ENCODE peak calls at places on chromosomes 2 and 18, in four cellular contexts. T is K562, S is GM12878, J is HepG2. Q is an unnamed sample.

GRCh38 chr18:34280653-34281052 is 55.9 kb upstream of the NOL4 start:
- DNase-seq in J (no peak), S (no peak), T (no peak), Q (no peak)

GRCh38 chr2:28809927-28810326 is 707 bp upstream of the SPDYA start:
- DNase-seq in J (no peak), T (no peak), S (no peak), Q (no peak)

GRCh38 chr2:42864641-42865280 is 72.4 kb upstream of the HAAO start:
- DNase-seq in T (no peak), J (no peak), S (no peak), Q (no peak)

GRCh38 chr2:235709124-235709813 is 215.4 kb downstream of the AGAP1 start:
- DNase-seq in J (peak), S (no peak), T (no peak), Q (no peak)

GRCh38 chr2:134127496-134127895 is 126.4 kb upstream of the MGAT5 start:
- DNase-seq in J (no peak), S (no peak), T (no peak), Q (no peak)

GRCh38 chr2:205786976-205787375 is 104.7 kb downstream of the NRP2 start:
- DNase-seq in S (no peak), T (no peak), J (peak), Q (no peak)

GRCh38 chr2:217789003-217789735 is 213.6 kb downstream of the TNS1 start:
- DNase-seq in T (peak), S (no peak), J (peak), Q (peak)

GRCh38 chr2:177211148-177211547 is 1.4 kb upstream of the HNRNPA3 start:
- DNase-seq in J (no peak), S (no peak), T (no peak), Q (no peak)

GRCh38 chr2:25960920-25961319 is 21.4 kb downstream of the KIF3C start:
- DNase-seq in S (no peak), T (no peak), J (no peak), Q (no peak)
- TF ChIP-seq FOXK2 in S (no peak), T (no peak), J (no peak), Q (no peak)

GRCh38 chr2:39547811-39548719 is 111.0 kb upstream of the MAP4K3 start:
- DNase-seq in T (no peak), J (no peak), S (no peak), Q (no peak)

GRCh38 chr2:39545957-39546356 is 108.9 kb upstream of the MAP4K3 start:
- DNase-seq in T (no peak), S (no peak), J (no peak), Q (no peak)

GRCh38 chr2:39546409-39546808 is 109.3 kb upstream of the MAP4K3 start:
- DNase-seq in J (no peak), T (no peak), S (no peak), Q (no peak)

GRCh38 chr2:39548971-39549370 is 111.9 kb upstream of the MAP4K3 start:
- DNase-seq in S (no peak), T (no peak), J (no peak), Q (no peak)

DNA sequence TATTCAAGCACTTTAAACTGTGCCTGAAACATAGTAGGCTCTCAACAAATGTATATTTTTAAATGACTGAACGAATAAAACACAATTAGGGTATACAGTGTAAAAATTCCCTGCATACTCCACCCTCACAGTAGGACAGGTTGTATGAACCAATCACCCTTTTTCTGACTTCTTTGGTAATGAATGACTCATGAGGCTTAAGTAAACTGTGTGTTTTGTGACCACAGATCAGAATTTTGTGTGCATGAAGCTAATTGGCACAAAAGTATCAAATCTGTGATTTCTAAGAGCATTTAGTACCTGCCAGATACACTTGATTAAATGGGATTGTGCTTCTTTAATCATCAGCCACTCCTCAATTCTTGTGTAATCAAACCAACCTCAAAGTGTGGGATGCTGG is 109.9 kb upstream of the MAP4K3 start:
- DNase-seq in J (peak), T (no peak), S (no peak), Q (no peak)
- TF ChIP-seq FOXM1 in J (no peak), T (no peak), S (no peak), Q (no peak)

GRCh38 chr2:118807668-118808428 is 39.6 kb downstream of the EN1 start:
- DNase-seq in J (no peak), S (no peak), T (no peak), Q (no peak)
- TF ChIP-seq SP1 in J (no peak), S (no peak), T (no peak), Q (no peak)

DNA sequence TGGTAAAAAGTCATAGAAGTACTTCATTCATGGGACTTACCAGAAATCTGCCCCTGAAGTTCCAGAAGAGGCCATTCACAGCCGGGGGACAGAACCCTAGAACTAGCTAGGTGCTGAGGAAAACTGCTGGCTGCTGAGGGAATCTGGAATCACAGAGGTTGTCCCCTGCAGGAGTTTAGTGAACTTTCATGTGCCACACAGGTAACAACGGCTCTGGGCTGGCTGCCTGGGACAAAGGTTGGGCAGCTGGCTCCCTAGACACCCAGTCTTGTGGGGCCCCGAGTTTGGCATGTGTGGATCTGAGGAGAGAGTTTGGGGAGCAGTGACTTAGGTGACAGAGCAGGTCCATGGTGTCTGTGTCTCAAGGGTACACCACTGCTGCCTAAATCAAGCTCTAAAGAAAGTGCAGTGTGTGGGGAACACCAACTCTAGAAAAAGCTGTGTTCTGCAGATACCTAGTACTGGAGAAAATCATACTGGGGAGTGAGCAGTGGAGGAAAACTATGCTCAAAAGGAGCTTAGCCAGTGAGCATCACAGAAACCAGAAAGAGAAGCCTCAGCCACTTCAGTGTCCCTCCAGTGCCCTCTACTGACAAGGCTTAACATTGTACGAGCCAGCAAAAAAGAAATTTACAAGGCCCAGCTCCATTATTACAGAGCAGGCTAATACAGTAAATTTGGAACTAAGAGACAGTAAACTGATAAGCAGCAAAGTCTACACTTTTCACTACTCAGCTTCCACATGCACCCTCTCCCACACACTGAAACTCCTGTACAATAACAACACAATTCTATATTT is 15.2 kb downstream of the GALNT3 start:
- DNase-seq in T (peak), S (no peak), J (peak), Q (peak)
- TF ChIP-seq FOXK2 in T (no peak), S (no peak), J (no peak), Q (no peak)